ENCODE peak calls at places on chromosomes 1 and 21, in seven cellular contexts. U is mesendoderm, L is H9, J is trophoblast cell, M is neuronal stem cell, R is mesenchymal stem cell, C is H1. I is an unnamed sample.
A peak's percentile ranks its signal among the peaks of the same experiment; 100 is the strongest.

GRCh38 chr1:23951646-23952095 is 8.0 kb upstream of the PNRC2 start:
- DNase-seq in U (peak; percentile 16), M (peak; percentile 26), L (no peak), C (no peak), R (peak; percentile 96), J (peak; percentile 89), I (peak; percentile 78)

GRCh38 chr1:147494998-147495580 is 46.2 kb upstream of the BCL9 start:
- DNase-seq in U (peak; percentile 84), J (peak; percentile 84), M (peak; percentile 59), R (peak; percentile 80), L (peak; percentile 84), C (peak; percentile 72), I (peak; percentile 77)

GRCh38 chr1:246559310-246559709 is 6.8 kb downstream of the TFB2M start:
- DNase-seq in C (no peak), R (no peak), J (no peak), L (no peak), M (no peak), U (no peak), I (no peak)

GRCh38 chr1:224201336-224201735 is 18.3 kb downstream of the DEGS1 start:
- DNase-seq in M (no peak), J (no peak), R (no peak), L (no peak), C (no peak), U (no peak), I (no peak)

GRCh38 chr1:157470276-157470675 is 82.0 kb downstream of the FCRL5 start:
- DNase-seq in C (no peak), M (no peak), L (no peak), R (no peak), J (no peak), U (no peak), I (no peak)

GRCh38 chr1:27755865-27756264 is 17.2 kb upstream of the STX12 start:
- DNase-seq in R (no peak), L (no peak), M (no peak), U (no peak), J (no peak), C (no peak), I (no peak)

GRCh38 chr21:39575778-39576177 is 37.0 kb upstream of the B3GALT5 start:
- DNase-seq in L (no peak), C (no peak), R (no peak), J (peak; percentile 53), U (peak; percentile 65), M (no peak), I (no peak)

GRCh38 chr1:178726545-178726944 is 1.5 kb downstream of the RALGPS2 start:
- DNase-seq in M (no peak), R (no peak), L (no peak), J (no peak), U (no peak), C (no peak), I (no peak)

GRCh38 chr1:205534444-205534985 is 30.0 kb downstream of the CDK18 start:
- DNase-seq in J (no peak), U (no peak), L (no peak), M (no peak), R (no peak), C (no peak), I (no peak)

GRCh38 chr21:34129971-34130597 is 56.7 kb downstream of the MRPS6 start:
- DNase-seq in R (peak; percentile 65), J (no peak), M (peak; percentile 61), C (peak; percentile 55), U (peak; percentile 88), L (peak; percentile 68), I (peak; percentile 48)
- H2AK5ac ChIP-seq in R (peak overlapping the region; percentile 37), J (no peak overlapping the region), M (no peak overlapping the region), C (peak overlapping the region; percentile 3), U (peak overlapping the region; percentile 27), L (no peak overlapping the region), I (peak overlapping the region; percentile 64)

DNA sequence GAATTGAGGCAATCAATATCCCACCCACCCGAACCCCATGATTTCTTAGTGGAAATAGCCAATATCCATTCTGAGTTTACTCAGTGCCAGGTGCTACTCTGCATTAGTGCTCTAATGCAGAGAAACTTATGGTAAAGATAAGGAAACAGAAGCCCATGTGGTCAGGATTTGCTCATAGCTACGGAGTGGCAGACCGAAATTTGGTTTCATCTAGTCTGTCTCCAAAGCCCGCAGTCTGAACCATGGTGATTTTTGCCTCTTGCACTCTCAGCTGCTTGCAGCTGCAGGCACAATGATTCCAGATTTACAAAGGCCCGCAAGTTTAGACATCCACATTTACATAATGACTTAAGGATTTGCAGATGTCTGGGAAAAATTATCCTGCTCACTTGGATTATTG is 161.2 kb upstream of the KCNJ6 start:
- DNase-seq in L (no peak), U (no peak), M (no peak), R (no peak), J (no peak), C (no peak), I (no peak)
- H2AK5ac ChIP-seq in L (no peak overlapping the region), U (no peak overlapping the region), M (no peak overlapping the region), R (no peak overlapping the region), J (no peak overlapping the region), C (no peak overlapping the region), I (no peak overlapping the region)

GRCh38 chr21:41821756-41822431 is 55.0 kb upstream of the RIPK4 start:
- DNase-seq in M (no peak), J (no peak), U (no peak), L (no peak), C (no peak), R (no peak), I (no peak)
- H2AK5ac ChIP-seq in M (no peak overlapping the region), J (no peak overlapping the region), U (no peak overlapping the region), L (no peak overlapping the region), C (no peak overlapping the region), R (no peak overlapping the region), I (no peak overlapping the region)

GRCh38 chr1:91937613-91938012 is 11.6 kb upstream of the BRDT start:
- DNase-seq in M (no peak), U (no peak), J (no peak), R (no peak), C (no peak), L (no peak), I (no peak)

GRCh38 chr1:91944087-91944486 is 5.1 kb upstream of the BRDT start:
- DNase-seq in J (no peak), U (peak; percentile 91), M (no peak), C (no peak), L (peak; percentile 37), R (no peak), I (no peak)

DNA sequence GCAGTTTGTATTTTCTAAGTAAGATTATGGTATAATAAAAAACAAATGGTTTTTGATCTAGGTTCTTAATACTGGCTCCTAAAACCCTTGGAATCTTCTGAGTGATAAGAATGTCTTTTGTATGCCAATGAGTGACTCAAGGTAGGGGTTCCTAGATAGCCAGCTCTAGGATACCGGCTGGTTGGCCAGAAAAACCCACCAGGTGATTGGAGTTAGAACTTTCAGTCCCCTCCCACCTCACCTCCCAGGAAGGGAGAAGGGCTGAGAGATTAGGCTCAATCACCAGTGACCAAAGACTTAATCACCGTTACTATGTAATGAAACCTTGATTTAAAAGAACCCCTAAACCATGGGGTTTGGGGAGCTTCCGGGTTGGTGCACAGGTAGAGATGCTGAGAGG is 8.7 kb upstream of the BRDT start:
- DNase-seq in U (peak; percentile 94), C (no peak), R (no peak), L (peak; percentile 36), J (no peak), M (no peak), I (no peak)
- H2AK5ac ChIP-seq in U (no peak overlapping the region), C (no peak overlapping the region), R (no peak overlapping the region), L (no peak overlapping the region), J (no peak overlapping the region), M (no peak overlapping the region), I (no peak overlapping the region)

DNA sequence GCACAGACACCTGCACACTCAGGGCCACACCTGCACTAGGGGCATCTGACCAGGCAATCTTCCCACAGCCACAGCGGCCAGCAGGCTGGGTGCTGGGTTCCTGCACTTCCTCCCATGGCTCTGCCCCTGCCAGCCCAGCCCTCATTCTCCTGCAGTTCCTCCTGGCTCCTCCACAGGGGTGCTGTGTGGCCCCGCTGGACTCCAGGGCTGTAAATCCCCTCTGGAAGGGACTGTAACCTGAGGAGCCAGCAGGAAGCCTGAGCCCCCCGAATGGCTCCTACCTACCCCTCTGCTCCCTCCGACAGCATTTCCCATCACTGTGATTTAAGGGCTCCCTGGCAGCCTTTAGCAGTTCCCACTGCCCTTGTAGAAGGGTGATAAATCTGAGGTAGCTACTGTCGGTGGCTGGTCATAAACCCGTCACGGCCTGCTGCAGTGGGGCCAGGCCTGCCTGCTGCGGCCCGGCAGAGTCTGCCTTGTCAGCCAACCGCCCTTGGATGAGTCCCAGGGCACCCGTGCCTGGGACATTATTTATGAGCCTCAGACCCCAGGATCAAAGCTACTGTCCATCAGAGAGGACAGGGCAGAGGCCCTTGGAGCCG is 8.8 kb downstream of the UBL4B start:
- DNase-seq in J (no peak), C (no peak), M (no peak), R (no peak), L (no peak), U (no peak), I (no peak)
- H2AK5ac ChIP-seq in J (no peak overlapping the region), C (peak overlapping the region; percentile 24), M (no peak overlapping the region), R (no peak overlapping the region), L (no peak overlapping the region), U (no peak overlapping the region), I (no peak overlapping the region)

I was measured in IMR-90.